ENCODE peak calls at places on chromosomes 11 and 22, in nine cellular contexts. I, P, O, R, Q, Z, W, T and F are unnamed samples.

GRCh38 chr11:36455658-36456111 is 54.4 kb downstream of the TRAF6 start:
- DNase-seq in T (peak; percentile 18), Q (peak; percentile 89), I (peak; percentile 85), R (peak; percentile 79), Z (peak; percentile 81), O (peak; percentile 62), P (no peak), W (peak; percentile 65), F (peak; percentile 86)

GRCh38 chr22:29716814-29717213 is 3.0 kb upstream of the CABP7 start:
- DNase-seq in R (peak; percentile 88), Z (peak; percentile 43), O (peak; percentile 93), Q (peak; percentile 56), P (no peak), I (no peak), W (peak; percentile 76), T (peak; percentile 91), F (peak; percentile 33)

GRCh38 chr22:32699686-32700085 is 101.8 kb upstream of the TIMP3 start:
- DNase-seq in Z (no peak), I (no peak), P (no peak), Q (no peak), O (no peak), R (no peak), W (no peak), T (no peak), F (no peak)

GRCh38 chr11:95465887-95466286 is 234.9 kb upstream of the SESN3 start:
- DNase-seq in P (no peak), I (no peak), Z (no peak), W (no peak), T (no peak), Q (no peak), O (peak; percentile 50), R (no peak), F (no peak)

GRCh38 chr11:113468666-113469345 is 6.4 kb downstream of the DRD2 start:
- DNase-seq in W (no peak), O (no peak), Q (no peak), I (no peak), Z (no peak), T (no peak), P (no peak), R (no peak), F (no peak)

GRCh38 chr11:131195801-131196517 is 174.5 kb upstream of the NTM start:
- DNase-seq in W (peak; percentile 68), Q (peak; percentile 58), I (no peak), Z (peak; percentile 57), R (peak; percentile 51), O (no peak), T (no peak), P (no peak), F (no peak)

GRCh38 chr11:44136176-44136945 is 40.9 kb downstream of the EXT2 start:
- DNase-seq in I (no peak), R (no peak), O (no peak), W (no peak), Q (no peak), Z (no peak), P (no peak), T (no peak), F (no peak)

GRCh38 chr11:58958500-58958899 is 19.2 kb downstream of the GLYATL1 start:
- DNase-seq in W (peak; percentile 17), Q (peak; percentile 14), T (peak; percentile 36), Z (no peak), I (no peak), R (peak; percentile 43), O (peak; percentile 49), P (peak; percentile 72), F (no peak)

GRCh38 chr11:9681583-9682372 is 17.9 kb downstream of the SWAP70 start:
- DNase-seq in Z (no peak), T (no peak), Q (no peak), I (no peak), P (no peak), O (no peak), R (peak; percentile 48), W (no peak), F (no peak)

GRCh38 chr11:83132191-83132590 is 24.7 kb upstream of the PCF11 start:
- DNase-seq in W (no peak), T (no peak), R (no peak), Z (no peak), P (no peak), Q (no peak), O (no peak), I (no peak), F (no peak)

GRCh38 chr11:126519653-126520573 is 164.4 kb downstream of the ST3GAL4 start:
- DNase-seq in O (no peak), Z (no peak), Q (no peak), R (no peak), W (no peak), I (no peak), T (no peak), P (no peak), F (no peak)

GRCh38 chr22:39713799-39714290 is 143.3 kb downstream of the CACNA1I start:
- DNase-seq in Z (no peak), O (no peak), P (no peak), T (no peak), I (no peak), R (no peak), Q (no peak), W (no peak), F (no peak)

GRCh38 chr11:78384231-78384630 is 33.4 kb downstream of the GAB2 start:
- DNase-seq in O (no peak), P (no peak), Z (no peak), W (no peak), I (no peak), Q (no peak), T (no peak), R (no peak), F (no peak)

GRCh38 chr11:14435717-14436116 is 63.9 kb downstream of the COPB1 start:
- DNase-seq in R (no peak), I (no peak), T (no peak), P (no peak), O (no peak), Z (no peak), W (no peak), Q (no peak), F (no peak)

GRCh38 chr22:36383110-36383581 is 4.6 kb downstream of the MYH9 start:
- DNase-seq in Q (no peak), O (no peak), P (no peak), Z (no peak), I (no peak), T (no peak), W (peak; percentile 32), R (no peak), F (no peak)

GRCh38 chr22:47206819-47207218 is 444.4 kb downstream of the TBC1D22A start:
- DNase-seq in P (no peak), Q (no peak), O (no peak), I (peak; percentile 37), T (no peak), Z (no peak), R (no peak), W (no peak), F (no peak)

GRCh38 chr22:46074771-46075551 is 75.4 kb upstream of the PPARA start:
- DNase-seq in I (peak; percentile 62), Z (peak; percentile 20), P (peak; percentile 66), R (no peak), O (no peak), W (peak; percentile 33), T (no peak), Q (no peak), F (peak; percentile 24)

GRCh38 chr22:20741008-20741633 is 32.8 kb upstream of the SERPIND1 start:
- DNase-seq in O (no peak), Z (no peak), W (no peak), P (no peak), R (no peak), I (no peak), Q (no peak), T (no peak), F (no peak)

DNA sequence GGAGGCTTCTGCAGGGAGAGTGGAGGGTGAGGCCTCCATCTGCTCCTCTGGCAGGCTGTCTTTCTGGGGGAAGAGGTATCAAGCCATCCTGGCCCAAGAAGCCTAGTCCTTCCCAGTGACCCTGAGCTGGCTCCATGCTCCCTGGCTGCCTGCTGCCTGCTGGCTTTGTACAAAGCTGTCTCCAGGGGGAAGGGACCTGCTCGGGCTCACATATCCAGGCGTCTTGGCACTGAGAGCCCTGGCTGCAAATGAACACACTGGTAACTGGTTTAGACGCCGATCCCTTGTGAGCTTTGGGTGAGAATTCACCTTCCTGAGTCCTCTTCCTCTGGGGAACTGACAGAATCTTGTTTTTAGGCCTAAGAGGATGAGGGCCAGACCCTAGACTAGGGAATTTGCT is 210.3 kb upstream of the ZBED5 start:
- DNase-seq in W (no peak), R (no peak), O (no peak), Q (no peak), P (no peak), T (no peak), I (no peak), Z (no peak), F (no peak)
- H3K27ac ChIP-seq in W (no peak overlapping the region), R (no peak overlapping the region), O (no peak overlapping the region), Q (no peak overlapping the region), P (no peak overlapping the region), T (no peak overlapping the region), I (no peak overlapping the region), Z (no peak overlapping the region), F (no peak overlapping the region)

GRCh38 chr22:38705235-38706100 is at the start of gene GTPBP1:
- DNase-seq in T (peak; percentile 100), Q (peak; percentile 100), Z (peak; percentile 96), P (peak; percentile 88), I (peak; percentile 99), R (peak; percentile 100), O (peak; percentile 100), W (peak; percentile 99), F (peak; percentile 100)

GRCh38 chr22:38707984-38708383 is 2.2 kb downstream of the GTPBP1 start:
- DNase-seq in O (no peak), I (no peak), T (no peak), R (no peak), W (no peak), Q (no peak), Z (no peak), P (no peak), F (no peak)

GRCh38 chr22:38706885-38707180 is 1.1 kb downstream of the GTPBP1 start:
- DNase-seq in Q (no peak), Z (no peak), T (no peak), P (no peak), I (no peak), O (no peak), R (no peak), W (no peak), F (no peak)

GRCh38 chr22:38706101-38706884 is 549 bp downstream of the GTPBP1 start:
- DNase-seq in O (peak; percentile 64), R (peak; percentile 62), I (peak; percentile 78), T (peak; percentile 60), P (peak; percentile 79), W (peak; percentile 63), Z (peak; percentile 39), Q (peak; percentile 43), F (peak; percentile 79)

GRCh38 chr22:38707346-38707745 is 1.6 kb downstream of the GTPBP1 start:
- DNase-seq in O (no peak), W (no peak), P (no peak), Q (no peak), T (no peak), I (no peak), Z (no peak), R (peak; percentile 56), F (no peak)
- H3K4me1 ChIP-seq in O (peaks cover 28% of the 10 kb centered on the region), W (peaks cover 15% of the 10 kb centered on the region), P (peaks cover 27% of the 10 kb centered on the region), Q (peaks cover 26% of the 10 kb centered on the region), T (peaks cover 24% of the 10 kb centered on the region), I (peaks cover 38% of the 10 kb centered on the region), Z (peaks cover 70% of the 10 kb centered on the region), R (peaks cover 18% of the 10 kb centered on the region), F (peaks cover 44% of the 10 kb centered on the region)

GRCh38 chr11:62217191-62217748 is 8.8 kb downstream of the SCGB2A1 start:
- DNase-seq in T (peak; percentile 10), P (no peak), Z (no peak), W (no peak), Q (no peak), R (peak; percentile 25), O (peak; percentile 50), I (no peak), F (no peak)
- TF ChIP-seq CTCF in T (peak; percentile 53), P (no peak), Z (peak; percentile 37), W (peak; percentile 48), Q (no peak), R (peak; percentile 61), O (peak; percentile 58), I (no peak), F (no peak)

GRCh38 chr11:69051381-69052342 is 2.9 kb downstream of the TPCN2 start:
- DNase-seq in Z (no peak), O (no peak), Q (no peak), W (peak; percentile 74), P (no peak), R (no peak), T (no peak), I (no peak), F (no peak)
- H3K27ac ChIP-seq in Z (peak overlapping the region; percentile 90), O (no peak overlapping the region), Q (no peak overlapping the region), W (no peak overlapping the region), P (no peak overlapping the region), R (peak overlapping the region; percentile 13), T (peak overlapping the region; percentile 47), I (peak overlapping the region; percentile 21), F (peak overlapping the region; percentile 94)